ENCODE peak calls at places on chromosomes 1 and 21, in five cellular contexts. X is HEK293T, O is RCC 7860, B is fibroblast of pulmonary artery, J is pulmonary artery endothelial cell. T is an unnamed sample.

GRCh38 chr1:163875927-163876320 is 554.2 kb downstream of the NUF2 start:
- DNase-seq in J (no peak), X (no peak), O (no peak), B (peak), T (no peak)

GRCh38 chr1:34683616-34684015 is 71.2 kb upstream of the GJB5 start:
- DNase-seq in O (no peak), J (no peak), X (no peak), B (no peak), T (no peak)

GRCh38 chr1:109980324-109981127 is 4.0 kb upstream of the AHCYL1 start:
- DNase-seq in B (no peak), J (no peak), O (peak), X (no peak), T (no peak)

GRCh38 chr1:76254165-76255043 is 179.9 kb downstream of the ST6GALNAC3 start:
- DNase-seq in X (no peak), B (peak), O (no peak), J (peak), T (peak)

GRCh38 chr1:16053781-16054502 is 10.4 kb downstream of the CLCNKB start:
- DNase-seq in J (no peak), B (no peak), O (no peak), X (no peak), T (no peak)

GRCh38 chr21:46316708-46317324 is 6.9 kb downstream of the C21orf58 start:
- DNase-seq in O (no peak), J (no peak), X (peak), B (no peak), T (no peak)

GRCh38 chr1:93798301-93798700 is 80.7 kb downstream of the DNTTIP2 start:
- DNase-seq in B (peak), O (peak), X (no peak), J (peak), T (no peak)

GRCh38 chr1:192160186-192160585 is 1.9 kb downstream of the RGS18 start:
- DNase-seq in B (no peak), O (no peak), J (no peak), X (no peak), T (no peak)

GRCh38 chr1:160993544-160993943 is 27.4 kb downstream of the F11R start:
- DNase-seq in J (no peak), X (no peak), O (peak), B (peak), T (peak)

GRCh38 chr1:52268372-52268771 is 97.6 kb downstream of the CC2D1B start:
- DNase-seq in J (peak), O (no peak), B (peak), X (no peak), T (no peak)

GRCh38 chr1:113286156-113286555 is 104.2 kb upstream of the MAGI3 start:
- DNase-seq in X (no peak), O (no peak), J (no peak), B (no peak), T (no peak)

GRCh38 chr1:43453442-43454269 is at the start of gene HYI:
- DNase-seq in B (peak), X (peak), O (peak), J (peak), T (peak)

GRCh38 chr1:162020145-162020544 is 3.5 kb downstream of the OLFML2B start:
- DNase-seq in O (no peak), B (no peak), X (no peak), J (no peak), T (no peak)

GRCh38 chr1:217089239-217090014 is 366.2 kb upstream of the ESRRG start:
- DNase-seq in X (no peak), O (peak), B (peak), J (no peak), T (peak)